ENCODE peak calls at places on chromosome 21, in nine cellular contexts. Y is lower leg skin; D is activated CD4-positive, alpha-beta memory T cell treated with anti-CD3 and anti-CD28 coated beads, Interleukin-2, amount 10 ng/mL, durations not matched to agents 7 days and 5 days; R is NCI-H2171 treated with DMSO at 0.1 percent for 48 hours; Q is T-cell; T is NCI-H187 treated with DMSO at 0.1 percent for 48 hours; O is stimulated activated CD4-positive, alpha-beta T cell treated with anti-CD3 and anti-CD28 coated beads, Interleukin-2, amount 100 ng/mL, for 48 hours; U is NCI-H510A treated with DMSO at 0.1 percent for 48 hours; N is nephron progenitor cell. Z is an unnamed sample.

GRCh38 chr21:41504030-41504429 is 3.9 kb downstream of the TMPRSS2 start:
- DNase-seq in Y (no peak), D (no peak), R (no peak), Q (no peak), T (no peak), O (no peak), U (no peak), N (no peak), Z (no peak)

GRCh38 chr21:39021475-39021832 is 161.8 kb downstream of the PSMG1 start:
- DNase-seq in Y (no peak), D (no peak), R (no peak), Q (no peak), T (no peak), O (no peak), U (no peak), N (no peak), Z (no peak)

GRCh38 chr21:44593598-44594405 is 1.5 kb upstream of the KRTAP10-6 start:
- DNase-seq in Y (peak; percentile 56), D (no peak), R (peak; percentile 10), Q (no peak), T (peak; percentile 56), O (no peak), U (peak; percentile 20), N (no peak), Z (no peak)

GRCh38 chr21:36466061-36466511 is 13.8 kb downstream of the CLDN14 start:
- DNase-seq in Y (no peak), D (no peak), R (no peak), Q (no peak), T (no peak), O (no peak), U (no peak), N (no peak), Z (no peak)

GRCh38 chr21:38036016-38036415 is 119.8 kb upstream of the KCNJ6 start:
- DNase-seq in Y (no peak), D (no peak), R (no peak), Q (no peak), T (no peak), O (no peak), U (no peak), N (no peak), Z (no peak)

GRCh38 chr21:36803051-36803709 is 104.3 kb downstream of the SIM2 start:
- DNase-seq in Y (no peak), D (no peak), R (no peak), Q (no peak), T (no peak), O (no peak), U (no peak), N (no peak), Z (no peak)

GRCh38 chr21:45543371-45543709 is 1.1 kb upstream of the SLC19A1 start:
- DNase-seq in Y (no peak), D (peak; percentile 15), R (no peak), Q (no peak), T (no peak), O (no peak), U (no peak), N (no peak), Z (no peak)

GRCh38 chr21:45357436-45358260 is 47.3 kb upstream of the COL18A1 start:
- DNase-seq in Y (no peak), D (no peak), R (no peak), Q (no peak), T (no peak), O (no peak), U (no peak), N (no peak), Z (no peak)

GRCh38 chr21:31293986-31294385 is 50.1 kb downstream of the TIAM1 start:
- DNase-seq in Y (no peak), D (no peak), R (no peak), Q (no peak), T (no peak), O (peak; percentile 50), U (no peak), N (no peak), Z (no peak)

GRCh38 chr21:45009616-45010015 is 64.8 kb upstream of the ADARB1 start:
- DNase-seq in Y (no peak), D (no peak), R (no peak), Q (no peak), T (no peak), O (no peak), U (no peak), N (no peak), Z (no peak)

GRCh38 chr21:32482565-32483292 is 70.2 kb downstream of the EVA1C start:
- DNase-seq in Y (peak; percentile 72), D (no peak), R (no peak), Q (no peak), T (no peak), O (no peak), U (no peak), N (no peak), Z (no peak)

GRCh38 chr21:33286600-33287456 is 20.7 kb downstream of the IL10RB start:
- DNase-seq in Y (peak; percentile 81), D (no peak), R (no peak), Q (no peak), T (no peak), O (no peak), U (no peak), N (no peak), Z (peak; percentile 89)

GRCh38 chr21:28239345-28239744 is 753.3 kb downstream of the LTN1 start:
- DNase-seq in Y (peak; percentile 78), D (no peak), R (no peak), Q (no peak), T (no peak), O (no peak), U (no peak), N (no peak), Z (no peak)

GRCh38 chr21:42112857-42113256 is 41.7 kb downstream of the UMODL1 start:
- DNase-seq in Y (no peak), D (no peak), R (no peak), Q (no peak), T (no peak), O (no peak), U (no peak), N (no peak), Z (no peak)

GRCh38 chr21:17436626-17437111 is 76.2 kb upstream of the CXADR start:
- DNase-seq in Y (no peak), D (no peak), R (no peak), Q (no peak), T (no peak), O (no peak), U (no peak), N (no peak), Z (no peak)

GRCh38 chr21:45013271-45013841 is 61.0 kb upstream of the ADARB1 start:
- DNase-seq in Y (no peak), D (no peak), R (no peak), Q (no peak), T (no peak), O (no peak), U (no peak), N (no peak), Z (no peak)

GRCh38 chr21:15872236-15872635 is 142.5 kb downstream of the USP25 start:
- DNase-seq in Y (no peak), D (no peak), R (no peak), Q (no peak), T (no peak), O (no peak), U (no peak), N (no peak), Z (no peak)

GRCh38 chr21:42986125-42986783 is 11.9 kb downstream of the PKNOX1 start:
- DNase-seq in Y (no peak), D (no peak), R (no peak), Q (no peak), T (no peak), O (no peak), U (no peak), N (no peak), Z (no peak)

GRCh38 chr21:41411449-41412089 is 14.5 kb upstream of the MX1 start:
- DNase-seq in Y (peak; percentile 85), D (peak; percentile 34), R (no peak), Q (no peak), T (no peak), O (no peak), U (no peak), N (no peak), Z (peak; percentile 55)

GRCh38 chr21:25827513-25827912 is 92.7 kb downstream of the GABPA start:
- DNase-seq in Y (no peak), D (no peak), R (no peak), Q (no peak), T (no peak), O (no peak), U (no peak), N (no peak), Z (no peak)

GRCh38 chr21:36701912-36702621 is 3.2 kb downstream of the SIM2 start:
- DNase-seq in Y (peak; percentile 70), D (no peak), R (no peak), Q (no peak), T (no peak), O (no peak), U (no peak), N (no peak), Z (no peak)

GRCh38 chr21:16863541-16863940 is 649.3 kb upstream of the CXADR start:
- DNase-seq in Y (no peak), D (no peak), R (no peak), Q (no peak), T (no peak), O (no peak), U (no peak), N (no peak), Z (no peak)

GRCh38 chr21:18041012-18041411 is 203.6 kb upstream of the CHODL start:
- DNase-seq in Y (no peak), D (no peak), R (peak; percentile 77), Q (no peak), T (no peak), O (no peak), U (no peak), N (peak; percentile 7), Z (no peak)

GRCh38 chr21:32348604-32349332 is 44.0 kb downstream of the URB1 start:
- DNase-seq in Y (peak; percentile 83), D (no peak), R (no peak), Q (no peak), T (no peak), O (no peak), U (no peak), N (no peak), Z (no peak)

GRCh38 chr21:42533963-42534355 is 20.3 kb downstream of the SLC37A1 start:
- DNase-seq in Y (no peak), D (no peak), R (no peak), Q (no peak), T (no peak), O (no peak), U (no peak), N (no peak), Z (no peak)

GRCh38 chr21:25625036-25625435 is 14.0 kb upstream of the JAM2 start:
- DNase-seq in Y (no peak), D (no peak), R (no peak), Q (no peak), T (no peak), O (no peak), U (no peak), N (no peak), Z (no peak)

GRCh38 chr21:38806153-38806941 is 618 bp downstream of the ETS2 start:
- DNase-seq in Y (peak; percentile 91), D (peak; percentile 40), R (peak; percentile 20), Q (peak; percentile 17), T (no peak), O (no peak), U (no peak), N (peak; percentile 70), Z (no peak)

GRCh38 chr21:42171091-42172053 is 47.6 kb upstream of the ABCG1 start:
- DNase-seq in Y (peak; percentile 90), D (peak; percentile 12), R (no peak), Q (no peak), T (no peak), O (no peak), U (no peak), N (no peak), Z (no peak)

Z was measured in NCI-H2029 treated with DMSO at 0.1 percent for 48 hours.